ENCODE peak calls at places on chromosomes 1 and 21, in eight cellular contexts. One of them, this sample, is unnamed.

GRCh38 chr1:111990026-111990877 is 784 bp upstream of the KCND3 start:
- DNase-seq in activated T-helper 1 cell treated with anti-CD3 and anti-CD28 coated beads, Interleukin-2, amount 50 U/mL, for 16 hours: no peak
- DNase-seq in ovary: no peak
- DNase-seq in activated naive CD8-positive, alpha-beta T cell treated with anti-CD3 and anti-CD28 coated beads, Interleukin-2, amount 50 U/mL, for 24 hours: no peak
- DNase-seq in AG08395: peak; percentile 8
- DNase-seq in hepatocyte: peak; percentile 29
- DNase-seq in GM13977: peak; percentile 41
- DNase-seq in stimulated activated CD4-positive, alpha-beta T cell treated with anti-CD3 and anti-CD28 coated beads, Interleukin-4, amount 100 ng/mL, for 1 hour: no peak
- DNase-seq in this sample: peak; percentile 70

GRCh38 chr1:234608720-234609527 is 1.1 kb downstream of the IRF2BP2 start:
- DNase-seq in activated T-helper 1 cell treated with anti-CD3 and anti-CD28 coated beads, Interleukin-2, amount 50 U/mL, for 16 hours: peak; percentile 62
- DNase-seq in ovary: peak; percentile 60
- DNase-seq in activated naive CD8-positive, alpha-beta T cell treated with anti-CD3 and anti-CD28 coated beads, Interleukin-2, amount 50 U/mL, for 24 hours: peak; percentile 72
- DNase-seq in AG08395: no peak
- DNase-seq in hepatocyte: peak; percentile 76
- DNase-seq in GM13977: peak; percentile 66
- DNase-seq in stimulated activated CD4-positive, alpha-beta T cell treated with anti-CD3 and anti-CD28 coated beads, Interleukin-4, amount 100 ng/mL, for 1 hour: peak; percentile 72
- DNase-seq in this sample: peak; percentile 73

GRCh38 chr1:42931911-42932422 is 26.7 kb downstream of the SLC2A1 start:
- DNase-seq in activated T-helper 1 cell treated with anti-CD3 and anti-CD28 coated beads, Interleukin-2, amount 50 U/mL, for 16 hours: peak; percentile 60
- DNase-seq in ovary: peak; percentile 18
- DNase-seq in activated naive CD8-positive, alpha-beta T cell treated with anti-CD3 and anti-CD28 coated beads, Interleukin-2, amount 50 U/mL, for 24 hours: peak; percentile 77
- DNase-seq in AG08395: no peak
- DNase-seq in hepatocyte: no peak
- DNase-seq in GM13977: peak; percentile 88
- DNase-seq in stimulated activated CD4-positive, alpha-beta T cell treated with anti-CD3 and anti-CD28 coated beads, Interleukin-4, amount 100 ng/mL, for 1 hour: peak; percentile 55
- DNase-seq in this sample: peak; percentile 65

GRCh38 chr1:228151526-228151925 is 1.8 kb downstream of the GJC2 start:
- DNase-seq in activated T-helper 1 cell treated with anti-CD3 and anti-CD28 coated beads, Interleukin-2, amount 50 U/mL, for 16 hours: no peak
- DNase-seq in ovary: peak; percentile 40
- DNase-seq in activated naive CD8-positive, alpha-beta T cell treated with anti-CD3 and anti-CD28 coated beads, Interleukin-2, amount 50 U/mL, for 24 hours: no peak
- DNase-seq in AG08395: no peak
- DNase-seq in hepatocyte: no peak
- DNase-seq in GM13977: no peak
- DNase-seq in stimulated activated CD4-positive, alpha-beta T cell treated with anti-CD3 and anti-CD28 coated beads, Interleukin-4, amount 100 ng/mL, for 1 hour: no peak
- DNase-seq in this sample: peak; percentile 41

GRCh38 chr1:3441880-3442279 is 12.6 kb upstream of the ARHGEF16 start:
- DNase-seq in activated T-helper 1 cell treated with anti-CD3 and anti-CD28 coated beads, Interleukin-2, amount 50 U/mL, for 16 hours: no peak
- DNase-seq in ovary: no peak
- DNase-seq in activated naive CD8-positive, alpha-beta T cell treated with anti-CD3 and anti-CD28 coated beads, Interleukin-2, amount 50 U/mL, for 24 hours: no peak
- DNase-seq in AG08395: no peak
- DNase-seq in hepatocyte: no peak
- DNase-seq in GM13977: no peak
- DNase-seq in stimulated activated CD4-positive, alpha-beta T cell treated with anti-CD3 and anti-CD28 coated beads, Interleukin-4, amount 100 ng/mL, for 1 hour: no peak
- DNase-seq in this sample: no peak

GRCh38 chr21:42646076-42646825 is 7.2 kb upstream of the PDE9A start:
- DNase-seq in activated T-helper 1 cell treated with anti-CD3 and anti-CD28 coated beads, Interleukin-2, amount 50 U/mL, for 16 hours: no peak
- DNase-seq in ovary: no peak
- DNase-seq in activated naive CD8-positive, alpha-beta T cell treated with anti-CD3 and anti-CD28 coated beads, Interleukin-2, amount 50 U/mL, for 24 hours: no peak
- DNase-seq in AG08395: no peak
- DNase-seq in hepatocyte: no peak
- DNase-seq in GM13977: no peak
- DNase-seq in stimulated activated CD4-positive, alpha-beta T cell treated with anti-CD3 and anti-CD28 coated beads, Interleukin-4, amount 100 ng/mL, for 1 hour: no peak
- DNase-seq in this sample: no peak

GRCh38 chr1:43757343-43758053 is 50.2 kb downstream of the ST3GAL3 start:
- DNase-seq in activated T-helper 1 cell treated with anti-CD3 and anti-CD28 coated beads, Interleukin-2, amount 50 U/mL, for 16 hours: no peak
- DNase-seq in ovary: no peak
- DNase-seq in activated naive CD8-positive, alpha-beta T cell treated with anti-CD3 and anti-CD28 coated beads, Interleukin-2, amount 50 U/mL, for 24 hours: no peak
- DNase-seq in AG08395: no peak
- DNase-seq in hepatocyte: no peak
- DNase-seq in GM13977: no peak
- DNase-seq in stimulated activated CD4-positive, alpha-beta T cell treated with anti-CD3 and anti-CD28 coated beads, Interleukin-4, amount 100 ng/mL, for 1 hour: no peak
- DNase-seq in this sample: no peak

GRCh38 chr1:183783896-183784637 is 20.9 kb upstream of the RGL1 start:
- DNase-seq in activated T-helper 1 cell treated with anti-CD3 and anti-CD28 coated beads, Interleukin-2, amount 50 U/mL, for 16 hours: no peak
- DNase-seq in ovary: peak; percentile 69
- DNase-seq in activated naive CD8-positive, alpha-beta T cell treated with anti-CD3 and anti-CD28 coated beads, Interleukin-2, amount 50 U/mL, for 24 hours: no peak
- DNase-seq in AG08395: no peak
- DNase-seq in hepatocyte: peak; percentile 50
- DNase-seq in GM13977: no peak
- DNase-seq in stimulated activated CD4-positive, alpha-beta T cell treated with anti-CD3 and anti-CD28 coated beads, Interleukin-4, amount 100 ng/mL, for 1 hour: no peak
- DNase-seq in this sample: no peak

GRCh38 chr21:44918581-44919033 is 2.1 kb downstream of the ITGB2 start:
- DNase-seq in activated T-helper 1 cell treated with anti-CD3 and anti-CD28 coated beads, Interleukin-2, amount 50 U/mL, for 16 hours: no peak
- DNase-seq in ovary: no peak
- DNase-seq in activated naive CD8-positive, alpha-beta T cell treated with anti-CD3 and anti-CD28 coated beads, Interleukin-2, amount 50 U/mL, for 24 hours: no peak
- DNase-seq in AG08395: no peak
- DNase-seq in hepatocyte: no peak
- DNase-seq in GM13977: no peak
- DNase-seq in stimulated activated CD4-positive, alpha-beta T cell treated with anti-CD3 and anti-CD28 coated beads, Interleukin-4, amount 100 ng/mL, for 1 hour: no peak
- DNase-seq in this sample: peak; percentile 80

GRCh38 chr21:34668803-34669148 is at the start of gene CLIC6:
- DNase-seq in activated T-helper 1 cell treated with anti-CD3 and anti-CD28 coated beads, Interleukin-2, amount 50 U/mL, for 16 hours: no peak
- DNase-seq in ovary: no peak
- DNase-seq in activated naive CD8-positive, alpha-beta T cell treated with anti-CD3 and anti-CD28 coated beads, Interleukin-2, amount 50 U/mL, for 24 hours: no peak
- DNase-seq in AG08395: no peak
- DNase-seq in hepatocyte: peak; percentile 28
- DNase-seq in GM13977: no peak
- DNase-seq in stimulated activated CD4-positive, alpha-beta T cell treated with anti-CD3 and anti-CD28 coated beads, Interleukin-4, amount 100 ng/mL, for 1 hour: no peak
- DNase-seq in this sample: peak; percentile 92

This sample was measured in endodermal cell.